ENCODE peak calls at places on chromosomes 3 and 15, in nine cellular contexts. H is activated naive CD8-positive, alpha-beta T cell treated with anti-CD3 and anti-CD28 coated beads for 36 hours; Q is mucosa of gallbladder; T is lung; J is hypothalamus; F is neural progenitor cell; C is activated naive CD4-positive, alpha-beta T cell treated with anti-CD3 and anti-CD28 coated beads for 36 hours; Y is Peyer's patch; B is NCI-H2029. G is an unnamed sample.

GRCh38 chr3:14123308-14124222 is 1.1 kb downstream of the CHCHD4 start:
- DNase-seq in H (no peak), Q (peak), T (no peak), J (no peak), F (peak), C (no peak), Y (no peak), B (no peak), G (no peak)

GRCh38 chr3:45677045-45677436 is 12.2 kb upstream of the SACM1L start:
- DNase-seq in H (peak), Q (no peak), T (peak), J (no peak), F (no peak), C (peak), Y (peak), B (no peak), G (peak)

GRCh38 chr3:134312873-134313838 is 61.1 kb downstream of the AMOTL2 start:
- DNase-seq in H (no peak), Q (peak), T (peak), J (no peak), F (peak), C (no peak), Y (no peak), B (no peak), G (peak)

GRCh38 chr3:184289426-184289938 is 9.6 kb upstream of the PSMD2 start:
- DNase-seq in H (peak), Q (peak), T (peak), J (no peak), F (peak), C (peak), Y (peak), B (peak), G (peak)

GRCh38 chr15:55683366-55683765 is 59.6 kb downstream of the PRTG start:
- DNase-seq in H (no peak), Q (no peak), T (no peak), J (no peak), F (no peak), C (no peak), Y (no peak), B (no peak), G (no peak)

GRCh38 chr3:86934851-86935250 is 56.1 kb downstream of the VGLL3 start:
- DNase-seq in H (no peak), Q (no peak), T (no peak), J (no peak), F (no peak), C (no peak), Y (no peak), B (no peak), G (no peak)

GRCh38 chr3:149657458-149657795 is 398 bp downstream of the WWTR1 start:
- DNase-seq in H (no peak), Q (peak), T (peak), J (no peak), F (peak), C (peak), Y (no peak), B (no peak), G (peak)

GRCh38 chr15:28167042-28167441 is 67.9 kb upstream of the OCA2 start:
- DNase-seq in H (no peak), Q (no peak), T (no peak), J (no peak), F (no peak), C (no peak), Y (no peak), B (no peak), G (no peak)

GRCh38 chr3:128051837-128052766 is at the start of gene SEC61A1:
- DNase-seq in H (peak), Q (peak), T (peak), J (peak), F (peak), C (peak), Y (peak), B (peak), G (peak)

G was measured in transverse colon.